ENCODE peak calls at places on chromosome 6, in nine cellular contexts. X is cardiac fibroblast, I is fibroblast of lung, S is activated B cell treated with CpG ODN at 0.5 μM for 24 hours, G is endodermal cell, U is cardiac muscle cell, L is astrocyte of the cerebellum, Q is BJ, V is OCI-LY7. F is an unnamed sample.

GRCh38 chr6:79404677-79405076 is 132.6 kb downstream of the LCA5 start:
- DNase-seq in X (no peak), I (no peak), S (no peak), G (peak), U (no peak), L (no peak), Q (no peak), V (no peak), F (no peak)

GRCh38 chr6:38871745-38872568 is 156.8 kb downstream of the DNAH8 start:
- DNase-seq in X (peak), I (peak), S (no peak), G (peak), U (peak), L (peak), Q (peak), V (peak), F (no peak)

GRCh38 chr6:87541726-87542125 is 48.1 kb downstream of the RARS2 start:
- DNase-seq in X (no peak), I (no peak), S (no peak), G (no peak), U (no peak), L (no peak), Q (no peak), V (no peak), F (no peak)

GRCh38 chr6:169274761-169275160 is 21.1 kb upstream of the THBS2 start:
- DNase-seq in X (peak), I (peak), S (no peak), G (no peak), U (peak), L (no peak), Q (no peak), V (no peak), F (no peak)

GRCh38 chr6:144758602-144759001 is 473.5 kb downstream of the UTRN start:
- DNase-seq in X (peak), I (peak), S (no peak), G (no peak), U (peak), L (no peak), Q (no peak), V (no peak), F (no peak)

GRCh38 chr6:121730616-121731015 is 295.2 kb downstream of the GJA1 start:
- DNase-seq in X (no peak), I (no peak), S (no peak), G (peak), U (no peak), L (no peak), Q (no peak), V (no peak), F (no peak)

GRCh38 chr6:41422156-41422555 is 86.7 kb downstream of the NCR2 start:
- DNase-seq in X (no peak), I (no peak), S (no peak), G (no peak), U (no peak), L (no peak), Q (no peak), V (no peak), F (no peak)

GRCh38 chr6:46331461-46331860 is 159.8 kb downstream of the RCAN2 start:
- DNase-seq in X (no peak), I (no peak), S (no peak), G (no peak), U (peak), L (no peak), Q (no peak), V (no peak), F (no peak)

GRCh38 chr6:142329486-142330113 is 27.8 kb downstream of the ADGRG6 start:
- DNase-seq in X (no peak), I (no peak), S (no peak), G (no peak), U (no peak), L (no peak), Q (no peak), V (no peak), F (no peak)

GRCh38 chr6:135191508-135192255 is 10.6 kb downstream of the MYB start:
- DNase-seq in X (no peak), I (no peak), S (no peak), G (no peak), U (no peak), L (no peak), Q (no peak), V (peak), F (no peak)

GRCh38 chr6:162119349-162119748 is 608.2 kb downstream of the PRKN start:
- DNase-seq in X (peak), I (peak), S (no peak), G (peak), U (peak), L (no peak), Q (no peak), V (no peak), F (no peak)

GRCh38 chr6:144449911-144450690 is 165.0 kb downstream of the UTRN start:
- DNase-seq in X (no peak), I (no peak), S (no peak), G (peak), U (no peak), L (no peak), Q (no peak), V (no peak), F (no peak)

GRCh38 chr6:28817808-28818145 is 106.0 kb downstream of the TRIM27 start:
- DNase-seq in X (no peak), I (no peak), S (no peak), G (peak), U (no peak), L (no peak), Q (no peak), V (no peak), F (no peak)

GRCh38 chr6:35710241-35710847 is 21.6 kb upstream of the FKBP5 start:
- DNase-seq in X (peak), I (no peak), S (no peak), G (peak), U (no peak), L (no peak), Q (no peak), V (no peak), F (peak)

GRCh38 chr6:31378062-31378720 is 21.2 kb upstream of the HLA-B start:
- DNase-seq in X (no peak), I (no peak), S (no peak), G (no peak), U (no peak), L (no peak), Q (no peak), V (no peak), F (no peak)

GRCh38 chr6:113047148-113047547 is 700.0 kb downstream of the RFPL4B start:
- DNase-seq in X (peak), I (peak), S (no peak), G (no peak), U (no peak), L (peak), Q (peak), V (no peak), F (no peak)

GRCh38 chr6:95865857-95866256 is 149.9 kb upstream of the FUT9 start:
- DNase-seq in X (no peak), I (no peak), S (no peak), G (no peak), U (no peak), L (no peak), Q (no peak), V (no peak), F (no peak)

GRCh38 chr6:95867205-95867604 is 148.6 kb upstream of the FUT9 start:
- DNase-seq in X (no peak), I (no peak), S (no peak), G (no peak), U (no peak), L (no peak), Q (no peak), V (no peak), F (no peak)

DNA sequence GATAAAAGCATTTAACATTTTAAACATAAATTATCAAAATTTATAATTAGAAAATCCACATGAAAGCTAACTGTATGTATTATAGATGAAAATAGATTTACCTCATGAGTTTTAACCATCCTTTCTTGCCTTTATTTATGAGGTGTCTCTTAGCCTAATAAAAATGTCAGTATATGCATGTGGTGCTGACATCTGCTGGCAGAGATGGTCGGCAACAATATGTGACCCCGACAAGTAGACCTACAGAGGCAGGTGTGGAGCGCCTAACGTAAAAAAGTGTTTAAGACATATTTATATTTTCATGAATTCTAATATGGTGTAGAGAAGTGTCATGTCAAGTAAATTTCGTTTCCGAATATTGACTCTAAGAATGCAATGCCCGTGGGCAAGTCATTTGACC is 149.0 kb upstream of the FUT9 start:
- DNase-seq in X (peak), I (no peak), S (no peak), G (peak), U (no peak), L (no peak), Q (no peak), V (peak), F (no peak)
- TF ChIP-seq CTCF in X (peak), I (no peak), S (no peak), G (peak), U (no peak), L (peak), Q (no peak), V (peak), F (peak)

GRCh38 chr6:136859430-136859829 is 37.0 kb downstream of the PEX7 start:
- DNase-seq in X (no peak), I (no peak), S (no peak), G (no peak), U (no peak), L (no peak), Q (no peak), V (no peak), F (no peak)
- TF ChIP-seq CTCF in X (no peak), I (no peak), S (no peak), G (no peak), U (no peak), L (no peak), Q (no peak), V (no peak), F (no peak)

GRCh38 chr6:33417127-33417902 is 592 bp downstream of the CUTA start:
- DNase-seq in X (peak), I (peak), S (no peak), G (no peak), U (peak), L (peak), Q (peak), V (no peak), F (no peak)

GRCh38 chr6:33416386-33417126 is 1.4 kb downstream of the CUTA start:
- DNase-seq in X (no peak), I (no peak), S (no peak), G (no peak), U (no peak), L (no peak), Q (no peak), V (no peak), F (no peak)

GRCh38 chr6:33419580-33420492 is at the start of gene SYNGAP1:
- DNase-seq in X (peak), I (peak), S (no peak), G (peak), U (peak), L (no peak), Q (no peak), V (peak), F (no peak)

GRCh38 chr6:33418690-33419291 is 884 bp upstream of the CUTA start:
- DNase-seq in X (peak), I (no peak), S (no peak), G (no peak), U (peak), L (no peak), Q (no peak), V (no peak), F (no peak)

DNA sequence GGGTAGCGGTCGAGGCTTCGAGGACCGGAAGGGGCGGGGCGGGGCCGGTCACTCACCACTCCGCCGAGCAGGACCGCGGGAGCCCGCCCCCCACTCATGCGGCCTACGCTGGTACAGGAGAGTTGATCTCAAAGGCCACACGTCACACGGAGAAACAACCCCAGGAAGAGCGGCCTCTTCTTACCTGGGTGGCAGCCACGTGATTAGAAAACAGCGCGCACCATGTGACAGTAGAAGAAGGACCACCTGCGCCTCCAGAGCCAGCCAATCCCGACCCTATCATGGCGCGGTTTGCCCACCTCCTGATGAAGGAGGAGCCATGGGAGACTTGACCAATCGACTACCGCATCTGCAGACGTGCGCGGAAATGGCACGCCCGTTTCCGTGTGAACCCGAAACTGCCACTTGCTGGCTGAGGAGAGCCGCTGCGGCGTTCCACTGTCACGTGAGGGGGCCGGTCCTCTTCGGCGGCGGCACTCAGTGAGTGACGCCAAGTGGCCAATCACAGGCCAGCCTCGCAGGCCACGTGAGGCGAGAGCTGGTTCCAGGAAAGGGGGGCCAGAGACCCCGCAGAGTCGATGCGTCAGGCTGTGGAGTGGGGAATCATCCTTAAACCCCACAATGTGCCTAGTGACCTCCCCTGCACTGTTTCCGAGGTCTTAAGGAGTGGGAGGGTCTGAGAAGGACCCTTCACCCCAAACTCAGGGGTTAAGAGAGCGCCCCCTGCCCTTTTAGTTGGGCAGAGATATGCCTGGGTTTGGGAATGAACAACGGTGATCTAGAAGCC is at the start of gene CUTA:
- DNase-seq in X (peak), I (peak), S (peak), G (peak), U (peak), L (peak), Q (peak), V (peak), F (peak)
- TF ChIP-seq CTCF in X (peak), I (peak), S (no peak), G (peak), U (peak), L (peak), Q (peak), V (peak), F (peak)

GRCh38 chr6:34237722-34238506 is 1.2 kb downstream of the HMGA1 start:
- DNase-seq in X (peak), I (no peak), S (peak), G (peak), U (peak), L (no peak), Q (no peak), V (peak), F (no peak)
- TF ChIP-seq CTCF in X (peak), I (peak), S (no peak), G (peak), U (peak), L (peak), Q (peak), V (peak), F (peak)

GRCh38 chr6:2158596-2159271 is 86.7 kb downstream of the GMDS start:
- DNase-seq in X (peak), I (peak), S (no peak), G (peak), U (peak), L (no peak), Q (no peak), V (peak), F (peak)
- TF ChIP-seq CTCF in X (peak), I (peak), S (no peak), G (peak), U (peak), L (peak), Q (peak), V (peak), F (peak)

F was measured in epithelial cell of proximal tubule.